ENCODE peak calls at places on chromosome 18, in five cellular contexts. T is kidney glomerular epithelial cell; V is germinal center; R is NCI-H345; L is stimulated activated CD8-positive, alpha-beta memory T cell treated with anti-CD3 and anti-CD28 coated beads, Interleukin-2, amount 100 ng/mL, for 1 hour. P is an unnamed sample.

GRCh38 chr18:59579509-59579908 is 117.7 kb downstream of the CCBE1 start:
- DNase-seq in R (no peak), L (no peak), T (no peak), V (no peak), P (no peak)

GRCh38 chr18:55453186-55453585 is 134.8 kb downstream of the TCF4 start:
- DNase-seq in T (no peak), L (no peak), V (no peak), R (no peak), P (no peak)

GRCh38 chr18:58776084-58776483 is 88.6 kb upstream of the ZNF532 start:
- DNase-seq in R (no peak), V (no peak), L (no peak), T (no peak), P (no peak)

GRCh38 chr18:54822872-54823845 is 5.1 kb upstream of the RAB27B start:
- DNase-seq in T (no peak), V (no peak), L (no peak), R (no peak), P (no peak)

GRCh38 chr18:36532394-36532793 is 234.9 kb downstream of the FHOD3 start:
- DNase-seq in T (no peak), V (no peak), L (no peak), R (no peak), P (no peak)

GRCh38 chr18:43596106-43596712 is 318.9 kb upstream of the SYT4 start:
- DNase-seq in V (no peak), R (peak), T (peak), L (no peak), P (no peak)

GRCh38 chr18:21634588-21635199 is 22.6 kb downstream of the SNRPD1 start:
- DNase-seq in V (no peak), L (no peak), T (no peak), R (no peak), P (no peak)

GRCh38 chr18:76461692-76462325 is 33.2 kb downstream of the ZNF516 start:
- DNase-seq in R (no peak), T (no peak), V (no peak), L (no peak), P (no peak)

GRCh38 chr18:25136416-25137132 is 215.4 kb downstream of the ZNF521 start:
- DNase-seq in T (no peak), L (no peak), R (no peak), V (no peak), P (no peak)

GRCh38 chr18:29181151-29181901 is 1004.4 kb upstream of the CDH2 start:
- DNase-seq in T (peak), L (no peak), V (no peak), R (no peak), P (no peak)

P was measured in stimulated activated CD4-positive, alpha-beta T cell treated with anti-CD3 and anti-CD28 coated beads, Interleukin-1b, Interleukin-23, amount 100 ng/mL, for 1 hour.